ENCODE peak calls at places on chromosomes 3 and 15, in five cellular contexts. H is T-helper 17 cell, J is NCI-H1694, L is dermis blood vessel endothelial cell, M is upper lobe of left lung. U is an unnamed sample.

GRCh38 chr15:90336705-90337141 is 15.4 kb upstream of the ZNF774 start:
- DNase-seq in H (no peak), L (no peak), M (no peak), J (no peak), U (peak)

GRCh38 chr3:172449468-172450149 is 1.4 kb upstream of the GHSR start:
- DNase-seq in H (no peak), L (peak), J (no peak), M (peak), U (no peak)

GRCh38 chr3:2772803-2773202 is 337.4 kb downstream of the IL5RA start:
- DNase-seq in L (no peak), J (no peak), M (no peak), H (no peak), U (no peak)

GRCh38 chr3:120682095-120682681 is at the start of gene HGD:
- DNase-seq in L (no peak), J (no peak), H (no peak), M (no peak), U (no peak)

GRCh38 chr15:61103026-61103425 is 126.1 kb downstream of the RORA start:
- DNase-seq in H (no peak), L (no peak), J (no peak), M (no peak), U (no peak)

GRCh38 chr3:64388886-64389285 is 163.6 kb upstream of the PRICKLE2 start:
- DNase-seq in M (no peak), L (no peak), H (no peak), J (no peak), U (no peak)

GRCh38 chr3:6860911-6861330 is at the start of gene GRM7:
- DNase-seq in H (no peak), J (no peak), M (no peak), L (no peak), U (no peak)

GRCh38 chr15:51368751-51369450 is 27.4 kb downstream of the GLDN start:
- DNase-seq in H (no peak), M (no peak), L (no peak), J (no peak), U (no peak)

U was measured in KG1.